ENCODE peak calls at places on chromosomes 13 and 19, in ten cellular contexts. One of them, this sample, is unnamed.
A peak's percentile ranks its signal among the peaks of the same experiment; 100 is the strongest.

GRCh38 chr13:28185256-28185655 is 46.9 kb downstream of the PAN3 start:
- DNase-seq in Calu3: no peak
- DNase-seq in GM13977: no peak
- DNase-seq in CD8-positive, alpha-beta T cell: no peak
- DNase-seq in BJ: no peak
- DNase-seq in fibroblast of lung: no peak
- DNase-seq in dorsolateral prefrontal cortex: no peak
- DNase-seq in adrenal gland: no peak
- DNase-seq in fibroblast of pulmonary artery: peak; percentile 2
- DNase-seq in AG04450: no peak
- DNase-seq in this sample: no peak

GRCh38 chr13:37984357-37984756 is 114.8 kb upstream of the TRPC4 start:
- DNase-seq in CD8-positive, alpha-beta T cell: no peak
- DNase-seq in dorsolateral prefrontal cortex: no peak
- DNase-seq in AG04450: no peak
- DNase-seq in Calu3: no peak
- DNase-seq in GM13977: no peak
- DNase-seq in fibroblast of lung: no peak
- DNase-seq in fibroblast of pulmonary artery: no peak
- DNase-seq in BJ: no peak
- DNase-seq in adrenal gland: no peak
- DNase-seq in this sample: no peak

GRCh38 chr19:30686911-30687566 is 314.9 kb downstream of the ZNF536 start:
- DNase-seq in adrenal gland: no peak
- DNase-seq in dorsolateral prefrontal cortex: no peak
- DNase-seq in fibroblast of lung: no peak
- DNase-seq in fibroblast of pulmonary artery: no peak
- DNase-seq in GM13977: no peak
- DNase-seq in Calu3: no peak
- DNase-seq in CD8-positive, alpha-beta T cell: no peak
- DNase-seq in AG04450: no peak
- DNase-seq in BJ: no peak
- DNase-seq in this sample: no peak

GRCh38 chr13:113141591-113141950 is 16.9 kb upstream of the PROZ start:
- DNase-seq in BJ: no peak
- DNase-seq in Calu3: no peak
- DNase-seq in GM13977: no peak
- DNase-seq in dorsolateral prefrontal cortex: no peak
- DNase-seq in fibroblast of pulmonary artery: no peak
- DNase-seq in CD8-positive, alpha-beta T cell: no peak
- DNase-seq in adrenal gland: no peak
- DNase-seq in fibroblast of lung: no peak
- DNase-seq in AG04450: no peak
- DNase-seq in this sample: no peak

GRCh38 chr13:73850104-73850898 is 283.9 kb downstream of the KLF12 start:
- DNase-seq in adrenal gland: no peak
- DNase-seq in GM13977: no peak
- DNase-seq in Calu3: no peak
- DNase-seq in fibroblast of pulmonary artery: no peak
- DNase-seq in BJ: no peak
- DNase-seq in fibroblast of lung: no peak
- DNase-seq in AG04450: no peak
- DNase-seq in dorsolateral prefrontal cortex: no peak
- DNase-seq in CD8-positive, alpha-beta T cell: no peak
- DNase-seq in this sample: no peak

GRCh38 chr13:39336207-39336606 is 266.8 kb downstream of the LHFPL6 start:
- DNase-seq in GM13977: no peak
- DNase-seq in adrenal gland: no peak
- DNase-seq in fibroblast of lung: no peak
- DNase-seq in BJ: no peak
- DNase-seq in AG04450: no peak
- DNase-seq in fibroblast of pulmonary artery: no peak
- DNase-seq in CD8-positive, alpha-beta T cell: no peak
- DNase-seq in Calu3: no peak
- DNase-seq in dorsolateral prefrontal cortex: no peak
- DNase-seq in this sample: no peak

GRCh38 chr19:42529248-42529764 is 1.0 kb upstream of the CEACAM1 start:
- DNase-seq in Calu3: peak; percentile 87
- DNase-seq in fibroblast of pulmonary artery: peak; percentile 73
- DNase-seq in adrenal gland: peak; percentile 77
- DNase-seq in fibroblast of lung: peak; percentile 34
- DNase-seq in CD8-positive, alpha-beta T cell: peak; percentile 80
- DNase-seq in dorsolateral prefrontal cortex: no peak
- DNase-seq in GM13977: peak; percentile 81
- DNase-seq in BJ: no peak
- DNase-seq in AG04450: no peak
- DNase-seq in this sample: peak; percentile 79

GRCh38 chr19:4972509-4973230 is 3.8 kb downstream of the KDM4B start:
- DNase-seq in GM13977: no peak
- DNase-seq in Calu3: peak; percentile 25
- DNase-seq in AG04450: no peak
- DNase-seq in fibroblast of lung: peak; percentile 49
- DNase-seq in adrenal gland: peak; percentile 56
- DNase-seq in BJ: no peak
- DNase-seq in CD8-positive, alpha-beta T cell: no peak
- DNase-seq in fibroblast of pulmonary artery: peak; percentile 47
- DNase-seq in dorsolateral prefrontal cortex: no peak
- DNase-seq in this sample: no peak

GRCh38 chr19:23384858-23385257 is 10.4 kb downstream of the ZNF91 start:
- DNase-seq in fibroblast of lung: no peak
- DNase-seq in dorsolateral prefrontal cortex: no peak
- DNase-seq in CD8-positive, alpha-beta T cell: no peak
- DNase-seq in AG04450: no peak
- DNase-seq in fibroblast of pulmonary artery: no peak
- DNase-seq in adrenal gland: no peak
- DNase-seq in Calu3: no peak
- DNase-seq in GM13977: no peak
- DNase-seq in BJ: no peak
- DNase-seq in this sample: no peak

GRCh38 chr13:42574435-42575311 is 721 bp downstream of the TNFSF11 start:
- DNase-seq in Calu3: no peak
- DNase-seq in AG04450: no peak
- DNase-seq in fibroblast of pulmonary artery: no peak
- DNase-seq in adrenal gland: no peak
- DNase-seq in BJ: no peak
- DNase-seq in fibroblast of lung: no peak
- DNase-seq in GM13977: peak; percentile 84
- DNase-seq in CD8-positive, alpha-beta T cell: no peak
- DNase-seq in dorsolateral prefrontal cortex: no peak
- DNase-seq in this sample: no peak

GRCh38 chr19:41939861-41940442 is 11.7 kb upstream of the ERFL start:
- DNase-seq in Calu3: no peak
- DNase-seq in AG04450: no peak
- DNase-seq in BJ: no peak
- DNase-seq in fibroblast of pulmonary artery: no peak
- DNase-seq in fibroblast of lung: no peak
- DNase-seq in adrenal gland: no peak
- DNase-seq in dorsolateral prefrontal cortex: no peak
- DNase-seq in GM13977: peak; percentile 86
- DNase-seq in CD8-positive, alpha-beta T cell: no peak
- DNase-seq in this sample: no peak

GRCh38 chr13:34849406-34849805 is 92.7 kb upstream of the NBEA start:
- DNase-seq in Calu3: no peak
- DNase-seq in CD8-positive, alpha-beta T cell: no peak
- DNase-seq in AG04450: no peak
- DNase-seq in dorsolateral prefrontal cortex: no peak
- DNase-seq in adrenal gland: no peak
- DNase-seq in GM13977: no peak
- DNase-seq in fibroblast of pulmonary artery: no peak
- DNase-seq in BJ: no peak
- DNase-seq in fibroblast of lung: no peak
- DNase-seq in this sample: no peak

GRCh38 chr19:55146648-55147218 is 2.3 kb downstream of the TNNT1 start:
- DNase-seq in BJ: no peak
- DNase-seq in Calu3: peak; percentile 68
- DNase-seq in CD8-positive, alpha-beta T cell: no peak
- DNase-seq in fibroblast of lung: no peak
- DNase-seq in dorsolateral prefrontal cortex: no peak
- DNase-seq in adrenal gland: no peak
- DNase-seq in AG04450: no peak
- DNase-seq in GM13977: no peak
- DNase-seq in fibroblast of pulmonary artery: no peak
- DNase-seq in this sample: no peak

GRCh38 chr13:28585557-28585956 is 73.4 kb upstream of the POMP start:
- DNase-seq in BJ: no peak
- DNase-seq in fibroblast of pulmonary artery: no peak
- DNase-seq in CD8-positive, alpha-beta T cell: no peak
- DNase-seq in dorsolateral prefrontal cortex: no peak
- DNase-seq in AG04450: no peak
- DNase-seq in fibroblast of lung: no peak
- DNase-seq in GM13977: no peak
- DNase-seq in Calu3: no peak
- DNase-seq in adrenal gland: no peak
- DNase-seq in this sample: no peak

GRCh38 chr13:102128216-102128800 is 273.5 kb downstream of the FGF14 start:
- DNase-seq in adrenal gland: no peak
- DNase-seq in AG04450: no peak
- DNase-seq in fibroblast of pulmonary artery: peak; percentile 0
- DNase-seq in dorsolateral prefrontal cortex: no peak
- DNase-seq in Calu3: no peak
- DNase-seq in fibroblast of lung: peak; percentile 84
- DNase-seq in BJ: peak; percentile 9
- DNase-seq in CD8-positive, alpha-beta T cell: no peak
- DNase-seq in GM13977: peak; percentile 15
- DNase-seq in this sample: no peak

GRCh38 chr19:58538257-58539168 is 5.4 kb upstream of the TRIM28 start:
- DNase-seq in fibroblast of lung: no peak
- DNase-seq in dorsolateral prefrontal cortex: no peak
- DNase-seq in CD8-positive, alpha-beta T cell: peak; percentile 74
- DNase-seq in adrenal gland: no peak
- DNase-seq in BJ: no peak
- DNase-seq in fibroblast of pulmonary artery: peak; percentile 42
- DNase-seq in GM13977: no peak
- DNase-seq in Calu3: peak; percentile 64
- DNase-seq in AG04450: no peak
- DNase-seq in this sample: no peak

GRCh38 chr13:44459674-44460073 is 86.0 kb downstream of the SERP2 start:
- DNase-seq in fibroblast of lung: no peak
- DNase-seq in GM13977: no peak
- DNase-seq in adrenal gland: no peak
- DNase-seq in CD8-positive, alpha-beta T cell: no peak
- DNase-seq in AG04450: no peak
- DNase-seq in dorsolateral prefrontal cortex: no peak
- DNase-seq in fibroblast of pulmonary artery: no peak
- DNase-seq in BJ: no peak
- DNase-seq in Calu3: no peak
- DNase-seq in this sample: no peak

DNA sequence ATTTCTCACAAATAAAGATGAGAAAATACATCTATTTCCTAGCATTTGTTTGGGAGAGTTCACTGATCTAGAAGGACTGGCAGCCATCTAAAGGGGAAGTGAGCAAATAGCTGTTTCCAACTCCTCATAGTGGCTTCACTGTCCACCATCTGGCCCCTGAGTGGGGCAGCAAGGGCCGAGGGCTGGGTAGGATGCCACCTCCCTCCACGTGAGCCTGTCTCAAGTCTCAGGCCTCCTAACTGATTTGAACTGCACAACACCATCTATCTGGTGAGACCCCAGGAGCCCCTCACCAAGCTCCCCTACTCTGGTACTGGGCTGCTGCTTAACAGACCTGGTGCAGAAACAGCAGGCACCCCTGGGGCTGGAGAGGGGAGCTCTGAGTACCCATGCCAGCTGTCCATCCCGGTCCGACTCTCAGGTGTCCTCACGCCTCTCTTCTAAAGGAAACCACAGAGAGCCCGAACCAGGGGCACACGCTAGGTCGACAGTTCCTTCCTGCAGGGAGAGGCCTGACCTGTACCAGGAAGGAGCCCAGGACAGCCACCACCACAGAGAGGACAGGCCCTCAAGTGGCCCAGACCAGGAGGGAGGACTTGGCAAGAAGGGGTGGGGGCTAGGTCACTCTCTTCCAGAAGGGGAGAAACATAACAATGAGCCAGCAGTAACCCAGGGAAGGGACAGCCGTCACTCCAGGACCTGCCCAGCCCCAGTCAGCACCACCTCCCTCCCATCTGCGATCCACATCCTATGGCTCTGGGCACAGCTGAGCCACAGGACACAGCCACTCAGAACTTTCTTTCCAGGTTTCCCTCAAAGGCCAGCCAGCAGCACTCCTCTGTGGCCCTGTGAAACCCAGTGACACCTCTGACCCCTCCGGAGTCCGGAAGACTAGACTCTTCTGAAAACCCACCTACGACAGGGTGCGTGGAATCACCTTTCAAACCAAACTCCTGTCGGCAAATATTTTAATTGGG is 12.9 kb upstream of the SLC35E1 start:
- DNase-seq in Calu3: no peak
- DNase-seq in CD8-positive, alpha-beta T cell: no peak
- DNase-seq in GM13977: no peak
- DNase-seq in dorsolateral prefrontal cortex: no peak
- DNase-seq in fibroblast of lung: no peak
- DNase-seq in adrenal gland: no peak
- DNase-seq in fibroblast of pulmonary artery: no peak
- DNase-seq in BJ: no peak
- DNase-seq in AG04450: no peak
- DNase-seq in this sample: no peak
- TF ChIP-seq CTCF in Calu3: no peak
- TF ChIP-seq CTCF in CD8-positive, alpha-beta T cell: no peak
- TF ChIP-seq CTCF in GM13977: no peak
- TF ChIP-seq CTCF in dorsolateral prefrontal cortex: no peak
- TF ChIP-seq CTCF in fibroblast of lung: no peak
- TF ChIP-seq CTCF in adrenal gland: no peak
- TF ChIP-seq CTCF in fibroblast of pulmonary artery: no peak
- TF ChIP-seq CTCF in BJ: no peak
- TF ChIP-seq CTCF in AG04450: no peak
- TF ChIP-seq CTCF in this sample: no peak

GRCh38 chr19:40165362-40165937 is 25.8 kb upstream of the MAP3K10 start:
- DNase-seq in dorsolateral prefrontal cortex: peak; percentile 44
- DNase-seq in BJ: no peak
- DNase-seq in fibroblast of lung: peak; percentile 27
- DNase-seq in CD8-positive, alpha-beta T cell: peak; percentile 81
- DNase-seq in fibroblast of pulmonary artery: peak; percentile 49
- DNase-seq in Calu3: peak; percentile 52
- DNase-seq in AG04450: no peak
- DNase-seq in adrenal gland: peak; percentile 72
- DNase-seq in GM13977: peak; percentile 76
- DNase-seq in this sample: peak; percentile 42
- TF ChIP-seq CTCF in dorsolateral prefrontal cortex: peak; percentile 63
- TF ChIP-seq CTCF in BJ: peak; percentile 73
- TF ChIP-seq CTCF in fibroblast of lung: peak; percentile 70
- TF ChIP-seq CTCF in CD8-positive, alpha-beta T cell: peak; percentile 74
- TF ChIP-seq CTCF in fibroblast of pulmonary artery: peak; percentile 83
- TF ChIP-seq CTCF in Calu3: peak; percentile 26
- TF ChIP-seq CTCF in AG04450: peak; percentile 64
- TF ChIP-seq CTCF in adrenal gland: peak; percentile 42
- TF ChIP-seq CTCF in GM13977: peak; percentile 94
- TF ChIP-seq CTCF in this sample: no peak

GRCh38 chr19:51664997-51665396 is 18.4 kb upstream of the SIGLEC14 start:
- DNase-seq in fibroblast of lung: peak; percentile 4
- DNase-seq in BJ: no peak
- DNase-seq in AG04450: no peak
- DNase-seq in dorsolateral prefrontal cortex: no peak
- DNase-seq in GM13977: no peak
- DNase-seq in CD8-positive, alpha-beta T cell: no peak
- DNase-seq in fibroblast of pulmonary artery: no peak
- DNase-seq in Calu3: peak; percentile 19
- DNase-seq in adrenal gland: no peak
- DNase-seq in this sample: no peak
- TF ChIP-seq CTCF in fibroblast of lung: peak; percentile 35
- TF ChIP-seq CTCF in BJ: peak; percentile 33
- TF ChIP-seq CTCF in AG04450: peak; percentile 41
- TF ChIP-seq CTCF in dorsolateral prefrontal cortex: no peak
- TF ChIP-seq CTCF in GM13977: no peak
- TF ChIP-seq CTCF in CD8-positive, alpha-beta T cell: no peak
- TF ChIP-seq CTCF in fibroblast of pulmonary artery: peak; percentile 22
- TF ChIP-seq CTCF in Calu3: peak; percentile 28
- TF ChIP-seq CTCF in adrenal gland: no peak
- TF ChIP-seq CTCF in this sample: no peak

GRCh38 chr13:29748097-29748496 is 102.3 kb downstream of the UBL3 start:
- DNase-seq in AG04450: no peak
- DNase-seq in dorsolateral prefrontal cortex: no peak
- DNase-seq in fibroblast of lung: no peak
- DNase-seq in adrenal gland: no peak
- DNase-seq in Calu3: no peak
- DNase-seq in CD8-positive, alpha-beta T cell: no peak
- DNase-seq in fibroblast of pulmonary artery: no peak
- DNase-seq in GM13977: no peak
- DNase-seq in BJ: no peak
- DNase-seq in this sample: no peak
- TF ChIP-seq CTCF in AG04450: no peak
- TF ChIP-seq CTCF in dorsolateral prefrontal cortex: no peak
- TF ChIP-seq CTCF in fibroblast of lung: no peak
- TF ChIP-seq CTCF in adrenal gland: no peak
- TF ChIP-seq CTCF in Calu3: no peak
- TF ChIP-seq CTCF in CD8-positive, alpha-beta T cell: no peak
- TF ChIP-seq CTCF in fibroblast of pulmonary artery: no peak
- TF ChIP-seq CTCF in GM13977: no peak
- TF ChIP-seq CTCF in BJ: no peak
- TF ChIP-seq CTCF in this sample: no peak

This sample was measured in body of pancreas.